ENCODE peak calls at places on chromosome 3, in seven cellular contexts. One of them, this sample, is unnamed.

GRCh38 chr3:2921903-2922302 is 188.3 kb downstream of the IL5RA start:
- DNase-seq in pancreas: no peak
- DNase-seq in fibroblast of mammary gland: peak; percentile 22
- DNase-seq in Peyer's patch: no peak
- DNase-seq in IMR-90: no peak
- DNase-seq in RWPE1: no peak
- DNase-seq in GM10248: peak; percentile 32
- DNase-seq in this sample: no peak

GRCh38 chr3:157472648-157473047 is 30.6 kb downstream of the VEPH1 start:
- DNase-seq in GM10248: no peak
- DNase-seq in IMR-90: no peak
- DNase-seq in Peyer's patch: no peak
- DNase-seq in pancreas: no peak
- DNase-seq in RWPE1: no peak
- DNase-seq in fibroblast of mammary gland: no peak
- DNase-seq in this sample: no peak

GRCh38 chr3:126005951-126006350 is 37.0 kb downstream of the ROPN1B start:
- DNase-seq in Peyer's patch: no peak
- DNase-seq in fibroblast of mammary gland: peak; percentile 73
- DNase-seq in IMR-90: peak; percentile 82
- DNase-seq in GM10248: no peak
- DNase-seq in pancreas: no peak
- DNase-seq in RWPE1: peak; percentile 38
- DNase-seq in this sample: no peak

GRCh38 chr3:66692108-66692750 is 191.4 kb upstream of the LRIG1 start:
- DNase-seq in IMR-90: no peak
- DNase-seq in RWPE1: no peak
- DNase-seq in Peyer's patch: peak; percentile 51
- DNase-seq in pancreas: no peak
- DNase-seq in fibroblast of mammary gland: no peak
- DNase-seq in GM10248: no peak
- DNase-seq in this sample: no peak

GRCh38 chr3:127366383-127366782 is 78.5 kb upstream of the PRR20G start:
- DNase-seq in RWPE1: no peak
- DNase-seq in pancreas: no peak
- DNase-seq in IMR-90: no peak
- DNase-seq in Peyer's patch: no peak
- DNase-seq in fibroblast of mammary gland: no peak
- DNase-seq in GM10248: no peak
- DNase-seq in this sample: no peak

GRCh38 chr3:80275120-80275519 is 507.3 kb upstream of the ROBO1 start:
- DNase-seq in GM10248: no peak
- DNase-seq in pancreas: no peak
- DNase-seq in fibroblast of mammary gland: no peak
- DNase-seq in RWPE1: no peak
- DNase-seq in IMR-90: no peak
- DNase-seq in Peyer's patch: no peak
- DNase-seq in this sample: no peak

GRCh38 chr3:182035324-182035723 is 323.6 kb downstream of the SOX2 start:
- DNase-seq in Peyer's patch: no peak
- DNase-seq in GM10248: no peak
- DNase-seq in pancreas: no peak
- DNase-seq in IMR-90: no peak
- DNase-seq in RWPE1: no peak
- DNase-seq in fibroblast of mammary gland: no peak
- DNase-seq in this sample: no peak

GRCh38 chr3:21795863-21796392 is 44.9 kb upstream of the ZNF385D start:
- DNase-seq in IMR-90: no peak
- DNase-seq in GM10248: no peak
- DNase-seq in fibroblast of mammary gland: no peak
- DNase-seq in pancreas: no peak
- DNase-seq in RWPE1: no peak
- DNase-seq in Peyer's patch: no peak
- DNase-seq in this sample: no peak

GRCh38 chr3:196793224-196793623 is 53.6 kb downstream of the PAK2 start:
- DNase-seq in IMR-90: peak; percentile 97
- DNase-seq in pancreas: peak; percentile 19
- DNase-seq in RWPE1: peak; percentile 94
- DNase-seq in GM10248: no peak
- DNase-seq in Peyer's patch: no peak
- DNase-seq in fibroblast of mammary gland: peak; percentile 42
- DNase-seq in this sample: no peak

GRCh38 chr3:22492342-22492741 is 710.8 kb upstream of the UBE2E2 start:
- DNase-seq in pancreas: no peak
- DNase-seq in fibroblast of mammary gland: no peak
- DNase-seq in Peyer's patch: no peak
- DNase-seq in RWPE1: no peak
- DNase-seq in GM10248: no peak
- DNase-seq in IMR-90: no peak
- DNase-seq in this sample: no peak

GRCh38 chr3:88324788-88325187 is 175.0 kb downstream of the C3orf38 start:
- DNase-seq in pancreas: no peak
- DNase-seq in fibroblast of mammary gland: no peak
- DNase-seq in IMR-90: no peak
- DNase-seq in Peyer's patch: no peak
- DNase-seq in GM10248: no peak
- DNase-seq in RWPE1: no peak
- DNase-seq in this sample: no peak

GRCh38 chr3:11481561-11481960 is 162.2 kb downstream of the VGLL4 start:
- DNase-seq in Peyer's patch: no peak
- DNase-seq in GM10248: no peak
- DNase-seq in pancreas: no peak
- DNase-seq in IMR-90: no peak
- DNase-seq in RWPE1: no peak
- DNase-seq in fibroblast of mammary gland: no peak
- DNase-seq in this sample: no peak

GRCh38 chr3:142152349-142152748 is 3.0 kb upstream of the TFDP2 start:
- DNase-seq in IMR-90: no peak
- DNase-seq in Peyer's patch: no peak
- DNase-seq in GM10248: no peak
- DNase-seq in fibroblast of mammary gland: no peak
- DNase-seq in RWPE1: no peak
- DNase-seq in pancreas: no peak
- DNase-seq in this sample: no peak

GRCh38 chr3:6577584-6577983 is 283.3 kb upstream of the GRM7 start:
- DNase-seq in GM10248: no peak
- DNase-seq in IMR-90: no peak
- DNase-seq in RWPE1: no peak
- DNase-seq in pancreas: no peak
- DNase-seq in fibroblast of mammary gland: no peak
- DNase-seq in Peyer's patch: no peak
- DNase-seq in this sample: no peak

GRCh38 chr3:168117853-168118313 is 22.2 kb upstream of the GOLIM4 start:
- DNase-seq in RWPE1: no peak
- DNase-seq in GM10248: no peak
- DNase-seq in fibroblast of mammary gland: peak; percentile 40
- DNase-seq in Peyer's patch: no peak
- DNase-seq in pancreas: peak; percentile 26
- DNase-seq in IMR-90: no peak
- DNase-seq in this sample: no peak

GRCh38 chr3:183949690-183950089 is 65.0 kb upstream of the PARL start:
- DNase-seq in pancreas: no peak
- DNase-seq in GM10248: no peak
- DNase-seq in Peyer's patch: no peak
- DNase-seq in IMR-90: no peak
- DNase-seq in RWPE1: no peak
- DNase-seq in fibroblast of mammary gland: no peak
- DNase-seq in this sample: no peak

GRCh38 chr3:115790759-115791158 is 167.4 kb downstream of the GAP43 start:
- DNase-seq in Peyer's patch: no peak
- DNase-seq in IMR-90: peak; percentile 99
- DNase-seq in RWPE1: peak; percentile 94
- DNase-seq in fibroblast of mammary gland: peak; percentile 99
- DNase-seq in pancreas: no peak
- DNase-seq in GM10248: peak; percentile 15
- DNase-seq in this sample: no peak

GRCh38 chr3:159796744-159797143 is 191.9 kb upstream of the IL12A start:
- DNase-seq in Peyer's patch: no peak
- DNase-seq in fibroblast of mammary gland: peak; percentile 84
- DNase-seq in IMR-90: peak; percentile 90
- DNase-seq in RWPE1: no peak
- DNase-seq in pancreas: no peak
- DNase-seq in GM10248: no peak
- DNase-seq in this sample: no peak

GRCh38 chr3:115062009-115062408 is 85.1 kb downstream of the ZBTB20 start:
- DNase-seq in RWPE1: no peak
- DNase-seq in pancreas: peak; percentile 34
- DNase-seq in fibroblast of mammary gland: no peak
- DNase-seq in IMR-90: no peak
- DNase-seq in Peyer's patch: no peak
- DNase-seq in GM10248: no peak
- DNase-seq in this sample: peak; percentile 77

GRCh38 chr3:146504546-146505197 is 35.3 kb upstream of the PLSCR2 start:
- DNase-seq in pancreas: no peak
- DNase-seq in Peyer's patch: no peak
- DNase-seq in IMR-90: no peak
- DNase-seq in fibroblast of mammary gland: no peak
- DNase-seq in GM10248: no peak
- DNase-seq in RWPE1: no peak
- DNase-seq in this sample: no peak

GRCh38 chr3:21140785-21141184 is 610.2 kb downstream of the ZNF385D start:
- DNase-seq in GM10248: no peak
- DNase-seq in pancreas: no peak
- DNase-seq in Peyer's patch: no peak
- DNase-seq in RWPE1: no peak
- DNase-seq in IMR-90: no peak
- DNase-seq in fibroblast of mammary gland: no peak
- DNase-seq in this sample: no peak

GRCh38 chr3:44235604-44236484 is 5.8 kb upstream of the TOPAZ1 start:
- DNase-seq in RWPE1: peak; percentile 72
- DNase-seq in pancreas: peak; percentile 43
- DNase-seq in GM10248: peak; percentile 54
- DNase-seq in fibroblast of mammary gland: peak; percentile 87
- DNase-seq in Peyer's patch: no peak
- DNase-seq in IMR-90: peak; percentile 85
- DNase-seq in this sample: peak; percentile 58

GRCh38 chr3:48493203-48493501 is 10.8 kb downstream of the SHISA5 start:
- DNase-seq in RWPE1: no peak
- DNase-seq in fibroblast of mammary gland: no peak
- DNase-seq in pancreas: no peak
- DNase-seq in GM10248: no peak
- DNase-seq in IMR-90: no peak
- DNase-seq in Peyer's patch: no peak
- DNase-seq in this sample: no peak

DNA sequence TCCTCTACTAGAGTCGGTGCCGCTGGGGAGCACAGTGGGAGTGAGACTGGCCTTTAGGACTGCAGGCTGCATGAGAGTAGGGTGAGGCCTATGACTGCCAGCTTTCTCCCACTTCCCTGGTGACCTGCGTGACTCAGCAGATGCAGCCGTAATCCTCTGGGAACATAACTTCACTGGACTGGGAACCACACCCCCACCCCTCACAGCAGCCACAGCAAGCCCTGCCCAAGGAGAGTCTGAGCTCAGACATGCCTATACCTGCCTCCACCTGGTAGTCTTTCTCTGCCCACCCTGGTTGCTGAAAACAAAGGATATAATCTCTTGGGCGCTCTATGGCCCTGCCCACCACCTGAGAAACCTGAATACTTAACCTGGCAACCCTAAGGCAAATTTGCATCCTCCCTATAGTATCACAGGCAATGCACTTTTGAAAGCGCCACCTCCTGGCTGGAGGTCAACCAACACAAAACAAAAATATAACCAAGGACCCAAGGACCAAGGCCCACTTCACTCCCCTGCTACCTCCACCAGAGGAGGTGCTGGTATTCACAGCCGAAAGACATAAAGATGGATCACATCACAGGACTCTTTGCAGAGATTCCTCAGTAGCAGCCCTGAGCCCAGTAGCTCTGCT is 308.9 kb downstream of the CTNNB1 start:
- DNase-seq in fibroblast of mammary gland: peak; percentile 19
- DNase-seq in RWPE1: peak; percentile 13
- DNase-seq in Peyer's patch: no peak
- DNase-seq in pancreas: no peak
- DNase-seq in IMR-90: no peak
- DNase-seq in GM10248: no peak
- DNase-seq in this sample: no peak
- TF ChIP-seq CTCF in fibroblast of mammary gland: no peak
- TF ChIP-seq CTCF in RWPE1: peak; percentile 32
- TF ChIP-seq CTCF in Peyer's patch: no peak
- TF ChIP-seq CTCF in pancreas: no peak
- TF ChIP-seq CTCF in IMR-90: no peak
- TF ChIP-seq CTCF in GM10248: no peak
- TF ChIP-seq CTCF in this sample: no peak

GRCh38 chr3:12965999-12966846 is 107.0 kb downstream of the IQSEC1 start:
- DNase-seq in Peyer's patch: no peak
- DNase-seq in GM10248: no peak
- DNase-seq in RWPE1: no peak
- DNase-seq in fibroblast of mammary gland: no peak
- DNase-seq in pancreas: no peak
- DNase-seq in IMR-90: no peak
- DNase-seq in this sample: no peak
- TF ChIP-seq CTCF in Peyer's patch: no peak
- TF ChIP-seq CTCF in GM10248: no peak
- TF ChIP-seq CTCF in RWPE1: no peak
- TF ChIP-seq CTCF in fibroblast of mammary gland: no peak
- TF ChIP-seq CTCF in pancreas: no peak
- TF ChIP-seq CTCF in IMR-90: no peak
- TF ChIP-seq CTCF in this sample: no peak

GRCh38 chr3:14913071-14913925 is 34.1 kb upstream of the NR2C2 start:
- DNase-seq in RWPE1: no peak
- DNase-seq in pancreas: no peak
- DNase-seq in GM10248: no peak
- DNase-seq in Peyer's patch: no peak
- DNase-seq in IMR-90: no peak
- DNase-seq in fibroblast of mammary gland: no peak
- DNase-seq in this sample: no peak

GRCh38 chr3:14914777-14915113 is 32.6 kb upstream of the NR2C2 start:
- DNase-seq in GM10248: no peak
- DNase-seq in pancreas: no peak
- DNase-seq in RWPE1: no peak
- DNase-seq in Peyer's patch: no peak
- DNase-seq in fibroblast of mammary gland: no peak
- DNase-seq in IMR-90: no peak
- DNase-seq in this sample: peak; percentile 30

GRCh38 chr3:14915636-14916222 is 31.7 kb upstream of the NR2C2 start:
- DNase-seq in GM10248: no peak
- DNase-seq in pancreas: no peak
- DNase-seq in fibroblast of mammary gland: no peak
- DNase-seq in Peyer's patch: no peak
- DNase-seq in IMR-90: no peak
- DNase-seq in RWPE1: no peak
- DNase-seq in this sample: no peak

GRCh38 chr3:14911651-14912050 is 35.7 kb upstream of the NR2C2 start:
- DNase-seq in pancreas: no peak
- DNase-seq in Peyer's patch: no peak
- DNase-seq in RWPE1: no peak
- DNase-seq in fibroblast of mammary gland: no peak
- DNase-seq in GM10248: no peak
- DNase-seq in IMR-90: no peak
- DNase-seq in this sample: no peak

GRCh38 chr3:14913926-14914776 is 33.2 kb upstream of the NR2C2 start:
- DNase-seq in Peyer's patch: no peak
- DNase-seq in RWPE1: no peak
- DNase-seq in IMR-90: no peak
- DNase-seq in GM10248: no peak
- DNase-seq in fibroblast of mammary gland: no peak
- DNase-seq in pancreas: no peak
- DNase-seq in this sample: no peak
- TF ChIP-seq CTCF in Peyer's patch: no peak
- TF ChIP-seq CTCF in RWPE1: no peak
- TF ChIP-seq CTCF in IMR-90: no peak
- TF ChIP-seq CTCF in GM10248: no peak
- TF ChIP-seq CTCF in fibroblast of mammary gland: no peak
- TF ChIP-seq CTCF in pancreas: no peak
- TF ChIP-seq CTCF in this sample: no peak

GRCh38 chr3:186722457-186722856 is 5.3 kb downstream of the KNG1 start:
- DNase-seq in GM10248: no peak
- DNase-seq in IMR-90: no peak
- DNase-seq in RWPE1: no peak
- DNase-seq in pancreas: no peak
- DNase-seq in fibroblast of mammary gland: peak; percentile 5
- DNase-seq in Peyer's patch: peak; percentile 53
- DNase-seq in this sample: no peak
- TF ChIP-seq CTCF in GM10248: peak; percentile 7
- TF ChIP-seq CTCF in IMR-90: no peak
- TF ChIP-seq CTCF in RWPE1: no peak
- TF ChIP-seq CTCF in pancreas: no peak
- TF ChIP-seq CTCF in fibroblast of mammary gland: peak; percentile 27
- TF ChIP-seq CTCF in Peyer's patch: no peak
- TF ChIP-seq CTCF in this sample: no peak